ENCODE peak calls at places on chromosome 6, in seven cellular contexts. Y, G, R, Q, T, E and U are unnamed samples.

GRCh38 chr6:16319813-16320532 is 81.6 kb downstream of the GMPR start:
- DNase-seq in Y (peak; percentile 98), G (peak; percentile 84), R (peak; percentile 98), Q (no peak), T (no peak), E (peak; percentile 67), U (no peak)

GRCh38 chr6:99359800-99360199 is 10.3 kb upstream of the FAXC start:
- DNase-seq in Y (no peak), G (no peak), R (no peak), Q (no peak), T (no peak), E (no peak), U (no peak)

GRCh38 chr6:16168858-16169257 is 40.0 kb downstream of the MYLIP start:
- DNase-seq in Y (peak; percentile 37), G (peak; percentile 84), R (peak; percentile 63), Q (peak; percentile 20), T (no peak), E (no peak), U (no peak)

GRCh38 chr6:4714961-4715501 is 61.2 kb upstream of the CDYL start:
- DNase-seq in Y (no peak), G (no peak), R (no peak), Q (no peak), T (no peak), E (peak; percentile 47), U (no peak)

GRCh38 chr6:5989141-5989723 is 17.5 kb downstream of the NRN1 start:
- DNase-seq in Y (no peak), G (no peak), R (no peak), Q (no peak), T (no peak), E (no peak), U (no peak)

GRCh38 chr6:61192610-61193009 is 1093.4 kb downstream of the KHDRBS2 start:
- DNase-seq in Y (no peak), G (no peak), R (no peak), Q (no peak), T (no peak), E (no peak), U (no peak)

GRCh38 chr6:33592595-33593413 is 12.7 kb upstream of the BAK1 start:
- DNase-seq in Y (no peak), G (peak; percentile 83), R (no peak), Q (no peak), T (no peak), E (peak; percentile 56), U (peak; percentile 92)

GRCh38 chr6:87945181-87945580 is 102.5 kb upstream of the SPACA1 start:
- DNase-seq in Y (no peak), G (no peak), R (no peak), Q (no peak), T (no peak), E (no peak), U (no peak)

GRCh38 chr6:105364243-105364642 is 38.6 kb downstream of the PREP start:
- DNase-seq in Y (no peak), G (no peak), R (no peak), Q (no peak), T (no peak), E (peak; percentile 94), U (no peak)

GRCh38 chr6:13278991-13279390 is 49.3 kb downstream of the TBC1D7 start:
- DNase-seq in Y (peak; percentile 2), G (no peak), R (no peak), Q (no peak), T (no peak), E (no peak), U (no peak)

GRCh38 chr6:63663147-63663877 is 27.7 kb downstream of the PHF3 start:
- DNase-seq in Y (peak; percentile 85), G (no peak), R (peak; percentile 68), Q (no peak), T (no peak), E (no peak), U (no peak)

GRCh38 chr6:104682722-104683643 is 176.7 kb downstream of the HACE1 start:
- DNase-seq in Y (peak; percentile 59), G (peak; percentile 81), R (peak; percentile 44), Q (peak; percentile 54), T (peak; percentile 51), E (peak; percentile 84), U (peak; percentile 77)

GRCh38 chr6:9308284-9308683 is 872.9 kb upstream of the SLC35B3 start:
- DNase-seq in Y (no peak), G (peak; percentile 3), R (no peak), Q (no peak), T (no peak), E (peak; percentile 83), U (no peak)

GRCh38 chr6:118565317-118565960 is 17.3 kb downstream of the PLN start:
- DNase-seq in Y (peak; percentile 33), G (peak; percentile 74), R (peak; percentile 17), Q (no peak), T (no peak), E (peak; percentile 70), U (no peak)

GRCh38 chr6:78810146-78810545 is 57.2 kb upstream of the IRAK1BP1 start:
- DNase-seq in Y (peak; percentile 50), G (peak; percentile 75), R (peak; percentile 42), Q (peak; percentile 38), T (no peak), E (peak; percentile 16), U (peak; percentile 55)

GRCh38 chr6:15897063-15897934 is 231.6 kb upstream of the MYLIP start:
- DNase-seq in Y (peak; percentile 5), G (peak; percentile 47), R (peak; percentile 91), Q (no peak), T (no peak), E (peak; percentile 83), U (no peak)

GRCh38 chr6:169998457-169998856 is 247.0 kb downstream of the ERMARD start:
- DNase-seq in Y (no peak), G (no peak), R (no peak), Q (no peak), T (no peak), E (no peak), U (peak; percentile 23)

GRCh38 chr6:161796726-161797125 is 522.9 kb upstream of the AGPAT4 start:
- DNase-seq in Y (no peak), G (no peak), R (no peak), Q (no peak), T (no peak), E (no peak), U (no peak)

GRCh38 chr6:133855599-133855972 is 33.3 kb upstream of the TCF21 start:
- DNase-seq in Y (no peak), G (no peak), R (no peak), Q (peak; percentile 21), T (no peak), E (no peak), U (no peak)

GRCh38 chr6:19697744-19698290 is 139.4 kb upstream of the ID4 start:
- DNase-seq in Y (peak; percentile 81), G (no peak), R (peak; percentile 18), Q (no peak), T (no peak), E (no peak), U (no peak)

GRCh38 chr6:133890941-133891813 is 2.3 kb downstream of the TCF21 start:
- DNase-seq in Y (peak; percentile 39), G (peak; percentile 65), R (peak; percentile 66), Q (peak; percentile 42), T (no peak), E (no peak), U (peak; percentile 77)

GRCh38 chr6:43181942-43182860 is at the start of gene CUL9:
- DNase-seq in Y (peak; percentile 58), G (peak; percentile 68), R (peak; percentile 70), Q (peak; percentile 55), T (no peak), E (peak; percentile 77), U (peak; percentile 77)

GRCh38 chr6:66226099-66226498 is 519.1 kb upstream of the EYS start:
- DNase-seq in Y (no peak), G (no peak), R (no peak), Q (no peak), T (no peak), E (no peak), U (no peak)

GRCh38 chr6:142531727-142532126 is 229.9 kb downstream of the ADGRG6 start:
- DNase-seq in Y (no peak), G (peak; percentile 72), R (no peak), Q (no peak), T (no peak), E (peak; percentile 31), U (no peak)

GRCh38 chr6:17336425-17336824 is 55.3 kb downstream of the RBM24 start:
- DNase-seq in Y (peak; percentile 96), G (no peak), R (peak; percentile 59), Q (no peak), T (no peak), E (no peak), U (no peak)

GRCh38 chr6:106759112-106759511 is 129.7 kb downstream of the QRSL1 start:
- DNase-seq in Y (no peak), G (no peak), R (no peak), Q (no peak), T (no peak), E (no peak), U (no peak)
- H2AK5ac ChIP-seq in Y (no peak overlapping the region), G (no peak overlapping the region), R (no peak overlapping the region), Q (no peak overlapping the region), T (no peak overlapping the region), E (no peak overlapping the region), U (no peak overlapping the region)

DNA sequence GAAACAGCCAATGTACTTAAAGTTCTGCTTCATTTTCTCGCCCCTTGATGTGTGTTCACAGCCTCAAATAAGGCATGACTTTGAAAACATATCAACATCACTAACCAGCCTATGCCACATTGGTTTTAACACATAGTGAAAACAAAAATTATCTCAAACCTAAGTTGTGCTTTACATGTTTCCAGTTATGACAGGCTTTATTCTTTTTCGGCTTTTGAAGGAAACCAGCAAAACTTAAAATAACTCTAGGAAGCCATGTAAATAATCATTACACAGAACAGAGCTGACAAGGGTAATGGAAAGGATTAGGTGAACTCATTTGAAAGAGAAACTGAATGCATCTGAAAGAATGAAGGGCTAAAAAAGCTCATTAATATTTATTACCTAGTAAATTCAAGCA is 42.1 kb downstream of the BMP5 start:
- DNase-seq in Y (no peak), G (no peak), R (peak; percentile 14), Q (no peak), T (no peak), E (no peak), U (no peak)
- H2AK5ac ChIP-seq in Y (no peak overlapping the region), G (no peak overlapping the region), R (no peak overlapping the region), Q (no peak overlapping the region), T (no peak overlapping the region), E (no peak overlapping the region), U (no peak overlapping the region)

DNA sequence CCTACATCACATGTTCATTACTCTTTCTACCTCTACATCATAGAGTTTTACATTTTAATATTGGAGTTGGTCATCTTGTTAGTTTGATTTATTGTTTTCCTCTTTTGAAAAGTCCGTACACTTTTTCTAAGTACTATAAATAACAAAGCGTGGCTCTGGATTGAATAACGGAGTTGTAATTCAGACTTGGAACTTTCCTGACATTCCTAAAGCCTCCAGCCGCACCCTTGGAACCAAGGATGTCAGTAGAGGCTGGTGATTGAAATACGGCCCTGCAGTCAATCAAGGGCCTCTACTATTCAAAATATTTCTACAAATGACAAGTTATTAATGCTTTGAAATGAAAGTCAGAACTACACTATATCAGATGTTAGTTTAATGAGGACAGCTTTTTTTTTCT is 301.9 kb upstream of the TBX18 start:
- DNase-seq in Y (no peak), G (no peak), R (no peak), Q (no peak), T (no peak), E (no peak), U (no peak)
- H2AK5ac ChIP-seq in Y (no peak overlapping the region), G (no peak overlapping the region), R (no peak overlapping the region), Q (no peak overlapping the region), T (no peak overlapping the region), E (no peak overlapping the region), U (no peak overlapping the region)

DNA sequence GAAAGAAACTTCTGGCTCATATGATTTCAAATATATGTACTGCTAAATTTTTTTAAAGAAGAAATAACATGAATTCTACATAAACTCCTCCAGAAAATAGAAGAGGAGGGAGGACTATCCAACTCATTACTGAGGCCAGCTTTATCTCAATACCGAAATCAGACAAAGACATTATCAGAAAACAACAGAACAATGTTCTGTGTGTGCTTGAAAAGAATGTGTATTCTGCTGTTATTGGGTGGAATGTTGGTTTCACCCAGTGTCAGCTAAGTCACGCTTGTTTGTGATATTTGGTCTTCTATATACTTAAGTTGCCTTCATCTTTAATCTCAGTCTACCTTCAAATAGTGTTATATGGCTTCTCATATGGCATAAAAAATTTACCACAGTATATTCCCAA is 18.6 kb upstream of the ELOVL2 start:
- DNase-seq in Y (no peak), G (no peak), R (no peak), Q (no peak), T (no peak), E (no peak), U (no peak)
- H2AK5ac ChIP-seq in Y (no peak overlapping the region), G (no peak overlapping the region), R (no peak overlapping the region), Q (no peak overlapping the region), T (no peak overlapping the region), E (no peak overlapping the region), U (no peak overlapping the region)